ENCODE peak calls at places on chromosomes 13 and 19, in nine cellular contexts. One of them, this sample, is unnamed.

GRCh38 chr13:79867248-79867647 is 386.3 kb downstream of the NDFIP2 start:
- DNase-seq in A549: no peak
- DNase-seq in fibroblast of mammary gland: no peak
- DNase-seq in HFF-Myc: no peak
- DNase-seq in astrocyte of the cerebellum: no peak
- DNase-seq in mammary epithelial cell: no peak
- DNase-seq in BJ: no peak
- DNase-seq in neural progenitor cell: no peak
- DNase-seq in activated B cell treated with CpG ODN at 0.5 μM for 24 hours: no peak
- DNase-seq in this sample: no peak

GRCh38 chr19:5131866-5132561 is 163.1 kb downstream of the KDM4B start:
- DNase-seq in astrocyte of the cerebellum: no peak
- DNase-seq in fibroblast of mammary gland: no peak
- DNase-seq in BJ: no peak
- DNase-seq in neural progenitor cell: peak
- DNase-seq in A549: no peak
- DNase-seq in mammary epithelial cell: peak
- DNase-seq in HFF-Myc: no peak
- DNase-seq in activated B cell treated with CpG ODN at 0.5 μM for 24 hours: no peak
- DNase-seq in this sample: no peak

GRCh38 chr19:48539503-48540096 is 12.4 kb upstream of the SULT2B1 start:
- DNase-seq in fibroblast of mammary gland: peak
- DNase-seq in activated B cell treated with CpG ODN at 0.5 μM for 24 hours: no peak
- DNase-seq in astrocyte of the cerebellum: no peak
- DNase-seq in BJ: no peak
- DNase-seq in HFF-Myc: no peak
- DNase-seq in mammary epithelial cell: peak
- DNase-seq in neural progenitor cell: no peak
- DNase-seq in A549: peak
- DNase-seq in this sample: no peak

GRCh38 chr13:93169980-93170379 is 56.6 kb upstream of the GPC6 start:
- DNase-seq in activated B cell treated with CpG ODN at 0.5 μM for 24 hours: no peak
- DNase-seq in HFF-Myc: peak
- DNase-seq in astrocyte of the cerebellum: peak
- DNase-seq in A549: peak
- DNase-seq in BJ: no peak
- DNase-seq in mammary epithelial cell: peak
- DNase-seq in fibroblast of mammary gland: peak
- DNase-seq in neural progenitor cell: no peak
- DNase-seq in this sample: no peak

GRCh38 chr13:102870677-102871415 is 25.0 kb downstream of the ERCC5 start:
- DNase-seq in neural progenitor cell: peak
- DNase-seq in HFF-Myc: no peak
- DNase-seq in BJ: peak
- DNase-seq in mammary epithelial cell: peak
- DNase-seq in A549: peak
- DNase-seq in fibroblast of mammary gland: peak
- DNase-seq in astrocyte of the cerebellum: peak
- DNase-seq in activated B cell treated with CpG ODN at 0.5 μM for 24 hours: no peak
- DNase-seq in this sample: no peak

GRCh38 chr13:114065141-114065925 is 67.1 kb downstream of the RASA3 start:
- DNase-seq in BJ: peak
- DNase-seq in mammary epithelial cell: peak
- DNase-seq in HFF-Myc: peak
- DNase-seq in astrocyte of the cerebellum: peak
- DNase-seq in A549: peak
- DNase-seq in neural progenitor cell: peak
- DNase-seq in activated B cell treated with CpG ODN at 0.5 μM for 24 hours: peak
- DNase-seq in fibroblast of mammary gland: peak
- DNase-seq in this sample: peak

GRCh38 chr13:105343134-105343806 is 1192.2 kb downstream of the EFNB2 start:
- DNase-seq in mammary epithelial cell: no peak
- DNase-seq in A549: no peak
- DNase-seq in activated B cell treated with CpG ODN at 0.5 μM for 24 hours: no peak
- DNase-seq in fibroblast of mammary gland: no peak
- DNase-seq in astrocyte of the cerebellum: peak
- DNase-seq in BJ: no peak
- DNase-seq in neural progenitor cell: no peak
- DNase-seq in HFF-Myc: no peak
- DNase-seq in this sample: no peak

GRCh38 chr13:85509512-85509911 is 289.7 kb downstream of the SLITRK6 start:
- DNase-seq in BJ: no peak
- DNase-seq in activated B cell treated with CpG ODN at 0.5 μM for 24 hours: no peak
- DNase-seq in A549: peak
- DNase-seq in mammary epithelial cell: peak
- DNase-seq in HFF-Myc: no peak
- DNase-seq in neural progenitor cell: no peak
- DNase-seq in astrocyte of the cerebellum: no peak
- DNase-seq in fibroblast of mammary gland: peak
- DNase-seq in this sample: no peak

GRCh38 chr19:9362905-9363304 is at the start of gene ZNF177:
- DNase-seq in A549: no peak
- DNase-seq in neural progenitor cell: no peak
- DNase-seq in BJ: no peak
- DNase-seq in fibroblast of mammary gland: no peak
- DNase-seq in astrocyte of the cerebellum: no peak
- DNase-seq in activated B cell treated with CpG ODN at 0.5 μM for 24 hours: no peak
- DNase-seq in HFF-Myc: no peak
- DNase-seq in mammary epithelial cell: no peak
- DNase-seq in this sample: no peak

GRCh38 chr13:40048551-40048950 is 393.1 kb downstream of the COG6 start:
- DNase-seq in astrocyte of the cerebellum: no peak
- DNase-seq in neural progenitor cell: no peak
- DNase-seq in mammary epithelial cell: no peak
- DNase-seq in A549: no peak
- DNase-seq in fibroblast of mammary gland: no peak
- DNase-seq in BJ: no peak
- DNase-seq in activated B cell treated with CpG ODN at 0.5 μM for 24 hours: no peak
- DNase-seq in HFF-Myc: no peak
- DNase-seq in this sample: no peak

GRCh38 chr19:21569497-21569870 is 64.1 kb downstream of the ZNF429 start:
- DNase-seq in activated B cell treated with CpG ODN at 0.5 μM for 24 hours: peak
- DNase-seq in BJ: no peak
- DNase-seq in mammary epithelial cell: no peak
- DNase-seq in A549: no peak
- DNase-seq in fibroblast of mammary gland: peak
- DNase-seq in HFF-Myc: no peak
- DNase-seq in astrocyte of the cerebellum: no peak
- DNase-seq in neural progenitor cell: no peak
- DNase-seq in this sample: peak

GRCh38 chr13:98563071-98563470 is 13.8 kb downstream of the STK24 start:
- DNase-seq in activated B cell treated with CpG ODN at 0.5 μM for 24 hours: no peak
- DNase-seq in mammary epithelial cell: no peak
- DNase-seq in BJ: no peak
- DNase-seq in HFF-Myc: no peak
- DNase-seq in A549: no peak
- DNase-seq in astrocyte of the cerebellum: no peak
- DNase-seq in fibroblast of mammary gland: no peak
- DNase-seq in neural progenitor cell: no peak
- DNase-seq in this sample: no peak

GRCh38 chr19:410243-410781 is 1.4 kb upstream of the C2CD4C start:
- DNase-seq in fibroblast of mammary gland: no peak
- DNase-seq in HFF-Myc: no peak
- DNase-seq in astrocyte of the cerebellum: no peak
- DNase-seq in mammary epithelial cell: no peak
- DNase-seq in BJ: no peak
- DNase-seq in A549: no peak
- DNase-seq in activated B cell treated with CpG ODN at 0.5 μM for 24 hours: no peak
- DNase-seq in neural progenitor cell: no peak
- DNase-seq in this sample: no peak

GRCh38 chr13:30191491-30192100 is 115.8 kb downstream of the KATNAL1 start:
- DNase-seq in activated B cell treated with CpG ODN at 0.5 μM for 24 hours: no peak
- DNase-seq in BJ: no peak
- DNase-seq in A549: no peak
- DNase-seq in astrocyte of the cerebellum: no peak
- DNase-seq in mammary epithelial cell: peak
- DNase-seq in HFF-Myc: no peak
- DNase-seq in neural progenitor cell: no peak
- DNase-seq in fibroblast of mammary gland: peak
- DNase-seq in this sample: no peak

GRCh38 chr13:107138468-107138867 is 570.5 kb upstream of the ARGLU1 start:
- DNase-seq in fibroblast of mammary gland: peak
- DNase-seq in A549: no peak
- DNase-seq in activated B cell treated with CpG ODN at 0.5 μM for 24 hours: no peak
- DNase-seq in HFF-Myc: no peak
- DNase-seq in astrocyte of the cerebellum: no peak
- DNase-seq in mammary epithelial cell: no peak
- DNase-seq in neural progenitor cell: peak
- DNase-seq in BJ: no peak
- DNase-seq in this sample: no peak
- TF ChIP-seq CTCF in fibroblast of mammary gland: no peak
- TF ChIP-seq CTCF in A549: no peak
- TF ChIP-seq CTCF in activated B cell treated with CpG ODN at 0.5 μM for 24 hours: no peak
- TF ChIP-seq CTCF in HFF-Myc: no peak
- TF ChIP-seq CTCF in astrocyte of the cerebellum: no peak
- TF ChIP-seq CTCF in mammary epithelial cell: no peak
- TF ChIP-seq CTCF in neural progenitor cell: peak
- TF ChIP-seq CTCF in BJ: no peak
- TF ChIP-seq CTCF in this sample: no peak

GRCh38 chr19:30402790-30403189 is 30.6 kb downstream of the ZNF536 start:
- DNase-seq in mammary epithelial cell: no peak
- DNase-seq in neural progenitor cell: peak
- DNase-seq in fibroblast of mammary gland: no peak
- DNase-seq in activated B cell treated with CpG ODN at 0.5 μM for 24 hours: no peak
- DNase-seq in astrocyte of the cerebellum: no peak
- DNase-seq in A549: no peak
- DNase-seq in BJ: no peak
- DNase-seq in HFF-Myc: no peak
- DNase-seq in this sample: no peak

GRCh38 chr19:30407310-30407709 is 35.1 kb downstream of the ZNF536 start:
- DNase-seq in neural progenitor cell: no peak
- DNase-seq in activated B cell treated with CpG ODN at 0.5 μM for 24 hours: no peak
- DNase-seq in mammary epithelial cell: no peak
- DNase-seq in astrocyte of the cerebellum: no peak
- DNase-seq in fibroblast of mammary gland: no peak
- DNase-seq in HFF-Myc: no peak
- DNase-seq in BJ: no peak
- DNase-seq in A549: no peak
- DNase-seq in this sample: no peak

GRCh38 chr19:30403583-30403982 is 31.4 kb downstream of the ZNF536 start:
- DNase-seq in BJ: no peak
- DNase-seq in astrocyte of the cerebellum: no peak
- DNase-seq in activated B cell treated with CpG ODN at 0.5 μM for 24 hours: no peak
- DNase-seq in mammary epithelial cell: no peak
- DNase-seq in HFF-Myc: no peak
- DNase-seq in neural progenitor cell: no peak
- DNase-seq in A549: no peak
- DNase-seq in fibroblast of mammary gland: no peak
- DNase-seq in this sample: no peak

GRCh38 chr19:30408734-30409301 is 36.6 kb downstream of the ZNF536 start:
- DNase-seq in mammary epithelial cell: no peak
- DNase-seq in astrocyte of the cerebellum: no peak
- DNase-seq in neural progenitor cell: no peak
- DNase-seq in HFF-Myc: no peak
- DNase-seq in activated B cell treated with CpG ODN at 0.5 μM for 24 hours: no peak
- DNase-seq in BJ: no peak
- DNase-seq in fibroblast of mammary gland: no peak
- DNase-seq in A549: no peak
- DNase-seq in this sample: no peak

DNA sequence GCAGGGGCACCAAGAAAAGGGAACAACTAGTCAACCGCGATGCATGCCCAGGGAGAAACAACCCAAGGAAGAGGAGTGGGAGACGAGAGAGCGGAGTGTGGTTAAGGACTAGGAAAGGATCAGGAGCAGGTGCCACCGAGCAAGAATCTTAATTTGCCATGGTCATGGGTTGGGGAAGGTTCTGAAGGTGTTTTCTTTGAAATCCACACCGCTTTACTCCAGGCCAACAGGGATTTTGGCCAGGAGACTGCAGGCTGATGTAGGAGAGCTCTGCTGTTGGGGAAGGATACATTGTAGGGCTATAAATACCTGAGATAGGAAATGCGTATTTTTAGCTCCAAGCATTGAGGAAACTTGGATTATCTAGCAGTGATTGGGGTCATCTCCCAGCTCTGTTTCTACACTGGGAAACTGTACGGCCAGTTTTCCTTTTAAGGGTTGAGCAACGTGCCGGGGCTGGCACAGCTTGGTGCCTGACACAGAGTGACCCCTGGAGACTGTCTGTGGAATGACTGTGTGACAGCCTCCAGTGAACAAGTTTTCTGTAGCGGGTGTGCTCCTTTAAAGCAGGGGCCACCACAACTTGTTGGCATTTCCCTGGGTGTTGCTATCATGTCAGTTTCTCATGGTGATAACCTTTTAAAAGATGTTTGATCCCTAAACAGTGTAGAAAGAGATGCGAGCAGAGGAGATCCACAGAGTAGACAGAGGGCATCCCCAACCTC is 34.2 kb downstream of the ZNF536 start:
- DNase-seq in HFF-Myc: no peak
- DNase-seq in A549: peak
- DNase-seq in activated B cell treated with CpG ODN at 0.5 μM for 24 hours: no peak
- DNase-seq in fibroblast of mammary gland: no peak
- DNase-seq in astrocyte of the cerebellum: no peak
- DNase-seq in neural progenitor cell: peak
- DNase-seq in mammary epithelial cell: no peak
- DNase-seq in BJ: no peak
- DNase-seq in this sample: no peak
- TF ChIP-seq CTCF in HFF-Myc: no peak
- TF ChIP-seq CTCF in A549: peak
- TF ChIP-seq CTCF in activated B cell treated with CpG ODN at 0.5 μM for 24 hours: no peak
- TF ChIP-seq CTCF in fibroblast of mammary gland: no peak
- TF ChIP-seq CTCF in astrocyte of the cerebellum: peak
- TF ChIP-seq CTCF in neural progenitor cell: peak
- TF ChIP-seq CTCF in mammary epithelial cell: no peak
- TF ChIP-seq CTCF in BJ: no peak
- TF ChIP-seq CTCF in this sample: peak

DNA sequence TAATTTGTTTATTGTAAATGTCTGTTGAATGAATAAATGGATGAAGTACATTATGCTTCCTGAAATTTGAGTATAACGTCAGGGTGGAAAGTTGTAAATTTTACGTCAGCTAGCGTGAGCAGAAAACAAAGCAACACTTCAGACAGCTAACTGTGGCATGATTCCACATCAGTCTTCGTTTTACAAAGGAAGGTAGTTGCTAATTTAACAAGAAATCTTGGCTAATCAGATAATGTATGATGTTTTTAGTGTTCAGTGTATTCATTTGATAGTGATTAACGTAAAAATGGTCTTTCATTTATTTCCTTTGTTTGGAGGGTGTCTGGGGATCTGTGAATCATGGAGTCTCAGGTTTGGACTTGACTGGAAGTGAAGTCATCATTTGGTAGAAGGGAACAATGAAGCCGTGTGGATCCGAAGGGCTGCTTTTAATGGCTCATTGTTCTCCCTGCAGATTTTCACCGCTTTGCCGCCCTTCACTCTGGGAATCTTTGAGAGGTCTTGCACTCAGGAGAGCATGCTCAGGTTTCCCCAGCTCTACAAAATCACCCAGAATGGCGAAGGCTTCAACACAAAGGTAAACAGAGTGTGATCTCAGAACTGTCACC is 215.0 kb downstream of the SHISA2 start:
- DNase-seq in astrocyte of the cerebellum: no peak
- DNase-seq in HFF-Myc: no peak
- DNase-seq in mammary epithelial cell: peak
- DNase-seq in A549: no peak
- DNase-seq in fibroblast of mammary gland: no peak
- DNase-seq in BJ: no peak
- DNase-seq in neural progenitor cell: no peak
- DNase-seq in activated B cell treated with CpG ODN at 0.5 μM for 24 hours: no peak
- DNase-seq in this sample: no peak
- TF ChIP-seq CTCF in astrocyte of the cerebellum: no peak
- TF ChIP-seq CTCF in HFF-Myc: no peak
- TF ChIP-seq CTCF in mammary epithelial cell: no peak
- TF ChIP-seq CTCF in A549: no peak
- TF ChIP-seq CTCF in fibroblast of mammary gland: no peak
- TF ChIP-seq CTCF in BJ: no peak
- TF ChIP-seq CTCF in neural progenitor cell: no peak
- TF ChIP-seq CTCF in activated B cell treated with CpG ODN at 0.5 μM for 24 hours: no peak
- TF ChIP-seq CTCF in this sample: no peak

GRCh38 chr13:50030315-50030714 is 15.1 kb downstream of the KCNRG start:
- DNase-seq in A549: peak
- DNase-seq in HFF-Myc: no peak
- DNase-seq in astrocyte of the cerebellum: no peak
- DNase-seq in BJ: no peak
- DNase-seq in activated B cell treated with CpG ODN at 0.5 μM for 24 hours: no peak
- DNase-seq in mammary epithelial cell: peak
- DNase-seq in neural progenitor cell: no peak
- DNase-seq in fibroblast of mammary gland: no peak
- DNase-seq in this sample: no peak
- TF ChIP-seq CTCF in A549: no peak
- TF ChIP-seq CTCF in HFF-Myc: no peak
- TF ChIP-seq CTCF in astrocyte of the cerebellum: no peak
- TF ChIP-seq CTCF in BJ: no peak
- TF ChIP-seq CTCF in activated B cell treated with CpG ODN at 0.5 μM for 24 hours: no peak
- TF ChIP-seq CTCF in mammary epithelial cell: no peak
- TF ChIP-seq CTCF in neural progenitor cell: no peak
- TF ChIP-seq CTCF in fibroblast of mammary gland: no peak
- TF ChIP-seq CTCF in this sample: no peak